ENCODE peak calls at places on chromosomes 16 and 17, in five cellular contexts. L, T, W, Q and H are unnamed samples.

GRCh38 chr16:1048442-1049112 is 24.0 kb upstream of the SSTR5 start:
- DNase-seq in L (no peak), T (no peak), W (peak), Q (peak), H (no peak)

GRCh38 chr16:78002915-78003538 is 19.3 kb upstream of the CLEC3A start:
- DNase-seq in L (peak), T (peak), W (peak), Q (peak), H (peak)

GRCh38 chr16:75402821-75403475 is 30.4 kb downstream of the CFDP1 start:
- DNase-seq in L (no peak), T (no peak), W (no peak), Q (peak), H (no peak)

GRCh38 chr16:71895679-71896385 is 501 bp downstream of the IST1 start:
- DNase-seq in L (peak), T (peak), W (no peak), Q (peak), H (peak)

GRCh38 chr16:81795193-81795592 is 16.1 kb downstream of the PLCG2 start:
- DNase-seq in L (no peak), T (no peak), W (no peak), Q (no peak), H (no peak)

GRCh38 chr16:79776243-79776884 is 175.8 kb upstream of the MAF start:
- DNase-seq in L (no peak), T (no peak), W (no peak), Q (peak), H (no peak)

GRCh38 chr17:38786372-38786771 is 13.0 kb downstream of the PIP4K2B start:
- DNase-seq in L (no peak), T (no peak), W (no peak), Q (no peak), H (no peak)

GRCh38 chr17:35747540-35748017 is 5.5 kb downstream of the GAS2L2 start:
- DNase-seq in L (peak), T (peak), W (peak), Q (peak), H (peak)

GRCh38 chr17:50774225-50774803 is 7.0 kb upstream of the ANKRD40CL start:
- DNase-seq in L (peak), T (no peak), W (no peak), Q (no peak), H (no peak)

GRCh38 chr17:1767358-1767757 is 5.5 kb downstream of the SERPINF1 start:
- DNase-seq in L (no peak), T (no peak), W (no peak), Q (no peak), H (no peak)

GRCh38 chr17:15914400-15915165 is 30.3 kb upstream of the ADORA2B start:
- DNase-seq in L (no peak), T (peak), W (no peak), Q (no peak), H (peak)

GRCh38 chr17:76416899-76417298 is 32.5 kb downstream of the SPHK1 start:
- DNase-seq in L (peak), T (no peak), W (no peak), Q (no peak), H (no peak)

GRCh38 chr16:81424761-81425160 is 19.8 kb upstream of the CMIP start:
- DNase-seq in L (no peak), T (no peak), W (no peak), Q (peak), H (no peak)

GRCh38 chr17:19513897-19514488 is 19.7 kb upstream of the SLC47A1 start:
- DNase-seq in L (peak), T (peak), W (peak), Q (peak), H (peak)

GRCh38 chr17:50837980-50838954 is 2.9 kb downstream of the WFIKKN2 start:
- DNase-seq in L (no peak), T (no peak), W (peak), Q (no peak), H (no peak)

GRCh38 chr17:73508057-73508930 is 136.0 kb downstream of the SDK2 start:
- DNase-seq in L (no peak), T (no peak), W (no peak), Q (no peak), H (no peak)

GRCh38 chr17:27244481-27245223 is 49.3 kb upstream of the WSB1 start:
- DNase-seq in L (peak), T (no peak), W (peak), Q (no peak), H (peak)

GRCh38 chr17:12637015-12637414 is 28.7 kb upstream of the MYOCD start:
- DNase-seq in L (no peak), T (no peak), W (no peak), Q (no peak), H (no peak)

GRCh38 chr17:48619821-48620496 is 4.9 kb upstream of the HOXB8 start:
- DNase-seq in L (no peak), T (no peak), W (no peak), Q (no peak), H (no peak)

GRCh38 chr16:78478267-78478821 is 378.9 kb downstream of the WWOX start:
- DNase-seq in L (no peak), T (no peak), W (no peak), Q (peak), H (no peak)

GRCh38 chr16:68297908-68298307 is 12.8 kb downstream of the SLC7A6OS start:
- DNase-seq in L (no peak), T (no peak), W (no peak), Q (no peak), H (no peak)

GRCh38 chr17:40854175-40854814 is 12.7 kb downstream of the KRT12 start:
- DNase-seq in L (no peak), T (no peak), W (no peak), Q (peak), H (peak)

GRCh38 chr17:21125862-21126261 is 902 bp upstream of the DHRS7B start:
- DNase-seq in L (no peak), T (peak), W (no peak), Q (no peak), H (no peak)

GRCh38 chr17:75208161-75208560 is 2.7 kb downstream of the NUP85 start:
- DNase-seq in L (no peak), T (no peak), W (no peak), Q (no peak), H (no peak)

GRCh38 chr17:59848778-59849177 is 44.0 kb downstream of the TUBD1 start:
- DNase-seq in L (peak), T (no peak), W (no peak), Q (no peak), H (no peak)

GRCh38 chr16:57251352-57251751 is 6.3 kb downstream of the ARL2BP start:
- DNase-seq in L (no peak), T (no peak), W (no peak), Q (no peak), H (no peak)

GRCh38 chr16:23836078-23836403 is 258 bp downstream of the PRKCB start:
- DNase-seq in L (no peak), T (peak), W (no peak), Q (peak), H (no peak)

GRCh38 chr16:23557779-23558330 is 328 bp downstream of the UBFD1 start:
- DNase-seq in L (no peak), T (no peak), W (peak), Q (peak), H (peak)

GRCh38 chr16:69106491-69107291 is 1.2 kb downstream of the HAS3 start:
- DNase-seq in L (no peak), T (no peak), W (no peak), Q (no peak), H (no peak)

GRCh38 chr16:28534542-28535373 is 4.0 kb downstream of the NUPR1 start:
- DNase-seq in L (peak), T (no peak), W (no peak), Q (no peak), H (no peak)

GRCh38 chr17:63435681-63436522 is 10.2 kb downstream of the CYB561 start:
- DNase-seq in L (peak), T (no peak), W (no peak), Q (no peak), H (no peak)

GRCh38 chr17:12522743-12523181 is 142.9 kb upstream of the MYOCD start:
- DNase-seq in L (no peak), T (no peak), W (no peak), Q (no peak), H (no peak)

GRCh38 chr16:82767808-82768207 is 141.0 kb downstream of the CDH13 start:
- DNase-seq in L (no peak), T (no peak), W (no peak), Q (no peak), H (no peak)